ENCODE peak calls at places on chromosome 14, in ten cellular contexts. B is right atrium auricular region, G is IMR-90, I is upper lobe of right lung, O is colonic mucosa, Z is aorta, P is Peyer's patch, A is tibial nerve, V is substantia nigra, Q is stomach. F is an unnamed sample.

GRCh38 chr14:53849549-53849948 is 107.1 kb downstream of the BMP4 start:
- DNase-seq in B (no peak), G (no peak), I (no peak), O (no peak), Z (no peak), P (no peak), A (no peak), V (no peak), Q (no peak), F (no peak)

GRCh38 chr14:94079891-94080605 is 954 bp downstream of the DDX24 start:
- DNase-seq in B (no peak), G (peak; percentile 42), I (no peak), O (no peak), Z (no peak), P (no peak), A (no peak), V (no peak), Q (no peak), F (no peak)

GRCh38 chr14:99735189-99736135 is 51.4 kb downstream of the CYP46A1 start:
- DNase-seq in B (no peak), G (no peak), I (peak; percentile 46), O (no peak), Z (peak; percentile 29), P (no peak), A (no peak), V (no peak), Q (no peak), F (no peak)

GRCh38 chr14:32507029-32507984 is 178.2 kb downstream of the AKAP6 start:
- DNase-seq in B (no peak), G (peak; percentile 90), I (no peak), O (no peak), Z (no peak), P (no peak), A (no peak), V (no peak), Q (no peak), F (no peak)

GRCh38 chr14:92302481-92302880 is 20.5 kb upstream of the SLC24A4 start:
- DNase-seq in B (no peak), G (no peak), I (no peak), O (no peak), Z (no peak), P (no peak), A (no peak), V (no peak), Q (no peak), F (no peak)

GRCh38 chr14:59918824-59919581 is 941 bp upstream of the LRRC9 start:
- DNase-seq in B (no peak), G (peak; percentile 18), I (no peak), O (no peak), Z (peak; percentile 50), P (no peak), A (peak; percentile 38), V (no peak), Q (no peak), F (peak; percentile 6)

GRCh38 chr14:87254331-87254730 is 738.7 kb downstream of the GALC start:
- DNase-seq in B (no peak), G (no peak), I (no peak), O (no peak), Z (no peak), P (no peak), A (no peak), V (no peak), Q (no peak), F (no peak)

GRCh38 chr14:72839753-72840390 is 54.0 kb downstream of the DPF3 start:
- DNase-seq in B (no peak), G (no peak), I (no peak), O (no peak), Z (no peak), P (no peak), A (no peak), V (no peak), Q (no peak), F (no peak)

GRCh38 chr14:76056128-76056527 is 70.6 kb downstream of the IFT43 start:
- DNase-seq in B (no peak), G (peak; percentile 4), I (no peak), O (no peak), Z (no peak), P (no peak), A (no peak), V (no peak), Q (no peak), F (no peak)

GRCh38 chr14:70078329-70078728 is 110.4 kb downstream of the SLC8A3 start:
- DNase-seq in B (no peak), G (no peak), I (no peak), O (no peak), Z (no peak), P (no peak), A (no peak), V (no peak), Q (no peak), F (no peak)

GRCh38 chr14:51652168-51653095 is 722 bp downstream of the FRMD6 start:
- DNase-seq in B (no peak), G (no peak), I (no peak), O (peak; percentile 32), Z (peak; percentile 60), P (peak; percentile 17), A (peak; percentile 35), V (peak; percentile 32), Q (peak; percentile 38), F (peak; percentile 63)

GRCh38 chr14:51989293-51990234 is at the start of gene RTRAF:
- DNase-seq in B (peak; percentile 91), G (peak; percentile 92), I (peak; percentile 97), O (peak; percentile 95), Z (peak; percentile 96), P (peak; percentile 88), A (peak; percentile 86), V (peak; percentile 80), Q (peak; percentile 95), F (peak; percentile 87)

GRCh38 chr14:73625686-73626085 is 13.4 kb downstream of the ACOT6 start:
- DNase-seq in B (no peak), G (no peak), I (no peak), O (no peak), Z (no peak), P (no peak), A (no peak), V (no peak), Q (no peak), F (no peak)

GRCh38 chr14:99759546-99759925 is 33.7 kb upstream of the EML1 start:
- DNase-seq in B (no peak), G (no peak), I (peak; percentile 49), O (no peak), Z (no peak), P (no peak), A (no peak), V (no peak), Q (no peak), F (no peak)

GRCh38 chr14:30283822-30284446 is 275.0 kb upstream of the G2E3 start:
- DNase-seq in B (no peak), G (peak; percentile 53), I (no peak), O (peak; percentile 51), Z (no peak), P (no peak), A (peak; percentile 38), V (no peak), Q (no peak), F (no peak)

GRCh38 chr14:104965561-104966231 is 12.5 kb downstream of the AHNAK2 start:
- DNase-seq in B (no peak), G (no peak), I (no peak), O (no peak), Z (no peak), P (no peak), A (no peak), V (no peak), Q (no peak), F (no peak)
- H3K27ac ChIP-seq in B (no peak overlapping the region), G (no peak overlapping the region), I (no peak overlapping the region), O (no peak overlapping the region), Z (no peak overlapping the region), P (no peak overlapping the region), A (no peak overlapping the region), V (no peak overlapping the region), Q (peak overlapping the region; percentile 90), F (no peak overlapping the region)

GRCh38 chr14:35351497-35351896 is 53.1 kb downstream of the NFKBIA start:
- DNase-seq in B (no peak), G (no peak), I (no peak), O (no peak), Z (no peak), P (no peak), A (no peak), V (no peak), Q (no peak), F (no peak)
- H3K27ac ChIP-seq in B (no peak overlapping the region), G (no peak overlapping the region), I (no peak overlapping the region), O (no peak overlapping the region), Z (no peak overlapping the region), P (no peak overlapping the region), A (no peak overlapping the region), V (no peak overlapping the region), Q (no peak overlapping the region), F (no peak overlapping the region)

GRCh38 chr14:95315156-95315555 is 4.6 kb downstream of the CLMN start:
- DNase-seq in B (no peak), G (no peak), I (no peak), O (no peak), Z (no peak), P (no peak), A (no peak), V (no peak), Q (no peak), F (no peak)

GRCh38 chr14:95314609-95315008 is 5.1 kb downstream of the CLMN start:
- DNase-seq in B (no peak), G (no peak), I (no peak), O (no peak), Z (peak; percentile 59), P (no peak), A (no peak), V (no peak), Q (peak; percentile 49), F (no peak)

GRCh38 chr14:95313707-95314106 is 6.0 kb downstream of the CLMN start:
- DNase-seq in B (peak; percentile 82), G (peak; percentile 34), I (peak; percentile 83), O (peak; percentile 82), Z (peak; percentile 88), P (peak; percentile 60), A (peak; percentile 74), V (peak; percentile 58), Q (peak; percentile 61), F (peak; percentile 65)

GRCh38 chr14:95311752-95312151 is 8.0 kb downstream of the CLMN start:
- DNase-seq in B (no peak), G (no peak), I (peak; percentile 72), O (no peak), Z (peak; percentile 77), P (no peak), A (no peak), V (no peak), Q (no peak), F (no peak)

DNA sequence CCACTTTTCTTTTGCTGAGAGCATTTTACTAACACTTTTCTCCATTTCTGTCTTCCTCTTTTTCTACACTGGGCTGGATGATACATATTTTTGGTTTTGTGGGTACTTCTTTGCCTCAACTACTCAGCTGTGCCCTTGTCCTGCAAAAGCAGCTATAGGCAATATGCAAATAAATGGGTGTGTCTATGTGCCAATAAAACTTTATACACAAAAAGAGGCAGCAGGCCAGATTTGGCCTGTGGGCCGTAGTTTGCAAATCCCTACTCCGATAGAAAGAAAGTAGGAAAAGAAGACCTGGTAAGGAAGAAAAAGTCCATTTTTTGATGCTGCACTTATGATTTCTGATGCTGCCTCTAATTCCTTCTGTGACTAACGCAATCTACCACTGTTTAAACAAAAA is 6.5 kb downstream of the CLMN start:
- DNase-seq in B (no peak), G (no peak), I (no peak), O (no peak), Z (no peak), P (no peak), A (no peak), V (no peak), Q (no peak), F (no peak)
- H3K27ac ChIP-seq in B (peak overlapping the region; percentile 50), G (no peak overlapping the region), I (peak overlapping the region; percentile 31), O (peak overlapping the region; percentile 14), Z (no peak overlapping the region), P (peak overlapping the region; percentile 61), A (peak overlapping the region; percentile 17), V (peak overlapping the region; percentile 97), Q (peak overlapping the region; percentile 69), F (peak overlapping the region; percentile 27)

GRCh38 chr14:36690301-36691020 is 28.8 kb downstream of the PAX9 start:
- DNase-seq in B (no peak), G (peak; percentile 6), I (no peak), O (no peak), Z (no peak), P (no peak), A (no peak), V (no peak), Q (no peak), F (no peak)
- H3K27ac ChIP-seq in B (no peak overlapping the region), G (no peak overlapping the region), I (no peak overlapping the region), O (no peak overlapping the region), Z (no peak overlapping the region), P (no peak overlapping the region), A (no peak overlapping the region), V (no peak overlapping the region), Q (no peak overlapping the region), F (no peak overlapping the region)